ENCODE peak calls at places on chromosomes 16 and 17, in six cellular contexts. X is gastrocnemius medialis, N is transverse colon, Z is tibial nerve, J is HCT116, T is body of pancreas. G is an unnamed sample.

GRCh38 chr16:68328151-68328859 is 17.5 kb downstream of the PRMT7 start:
- DNase-seq in X (peak), N (peak), Z (peak), J (peak), T (peak), G (peak)

GRCh38 chr17:44376124-44376523 is 12.5 kb upstream of the FAM171A2 start:
- DNase-seq in X (no peak), N (no peak), Z (no peak), J (no peak), T (no peak), G (no peak)

GRCh38 chr16:11010576-11011221 is 66.3 kb downstream of the CLEC16A start:
- DNase-seq in X (peak), N (no peak), Z (peak), J (no peak), T (peak), G (peak)

GRCh38 chr17:7441202-7441705 is 1.9 kb downstream of the FGF11 start:
- DNase-seq in X (no peak), N (no peak), Z (no peak), J (no peak), T (no peak), G (no peak)

GRCh38 chr17:74473294-74473693 is 6.9 kb downstream of the CD300A start:
- DNase-seq in X (no peak), N (no peak), Z (no peak), J (no peak), T (no peak), G (no peak)

GRCh38 chr17:79216391-79216790 is 141.8 kb downstream of the ENGASE start:
- DNase-seq in X (no peak), N (no peak), Z (no peak), J (no peak), T (no peak), G (no peak)

GRCh38 chr17:27199948-27200347 is 94.0 kb upstream of the WSB1 start:
- DNase-seq in X (no peak), N (no peak), Z (no peak), J (no peak), T (no peak), G (no peak)

GRCh38 chr17:80773243-80773991 is 218.2 kb upstream of the CHMP6 start:
- DNase-seq in X (peak), N (peak), Z (no peak), J (no peak), T (no peak), G (no peak)

GRCh38 chr17:65698381-65699061 is 137.1 kb upstream of the AXIN2 start:
- DNase-seq in X (no peak), N (no peak), Z (no peak), J (no peak), T (peak), G (no peak)

GRCh38 chr17:57406131-57406980 is 150.0 kb downstream of the MSI2 start:
- DNase-seq in X (no peak), N (no peak), Z (no peak), J (no peak), T (no peak), G (no peak)

GRCh38 chr17:73546770-73547345 is 97.4 kb downstream of the SDK2 start:
- DNase-seq in X (peak), N (peak), Z (peak), J (peak), T (peak), G (peak)

GRCh38 chr17:43754947-43755346 is 3.6 kb downstream of the SOST start:
- DNase-seq in X (no peak), N (no peak), Z (no peak), J (no peak), T (no peak), G (no peak)

GRCh38 chr17:59695943-59696681 is 11.1 kb downstream of the PTRH2 start:
- DNase-seq in X (no peak), N (no peak), Z (no peak), J (no peak), T (no peak), G (no peak)

GRCh38 chr17:68288375-68288774 is 2.6 kb downstream of the SLC16A6 start:
- DNase-seq in X (no peak), N (no peak), Z (no peak), J (no peak), T (peak), G (no peak)

GRCh38 chr17:17021194-17021863 is 20.9 kb upstream of the MPRIP start:
- DNase-seq in X (no peak), N (peak), Z (peak), J (no peak), T (peak), G (no peak)

GRCh38 chr16:678858-679807 is 1.1 kb upstream of the STUB1 start:
- DNase-seq in X (peak), N (peak), Z (no peak), J (no peak), T (peak), G (peak)
- TF ChIP-seq POLR2A in X (no peak), N (peak), Z (peak), J (no peak), T (peak), G (no peak)

GRCh38 chr16:30445408-30446202 is at the start of gene SEPHS2:
- DNase-seq in X (peak), N (peak), Z (peak), J (peak), T (peak), G (peak)
- TF ChIP-seq POLR2A in X (peak), N (peak), Z (peak), J (peak), T (peak), G (peak)

GRCh38 chr16:8675183-8676159 is 1.1 kb downstream of the ABAT start:
- DNase-seq in X (no peak), N (no peak), Z (no peak), J (no peak), T (peak), G (no peak)

GRCh38 chr16:8673611-8674412 is 605 bp upstream of the ABAT start:
- DNase-seq in X (no peak), N (no peak), Z (no peak), J (no peak), T (no peak), G (no peak)

GRCh38 chr16:8676160-8676547 is 1.7 kb downstream of the ABAT start:
- DNase-seq in X (no peak), N (no peak), Z (no peak), J (no peak), T (no peak), G (no peak)

GRCh38 chr16:8676737-8677375 is 2.4 kb downstream of the ABAT start:
- DNase-seq in X (no peak), N (no peak), Z (no peak), J (no peak), T (no peak), G (no peak)

DNA sequence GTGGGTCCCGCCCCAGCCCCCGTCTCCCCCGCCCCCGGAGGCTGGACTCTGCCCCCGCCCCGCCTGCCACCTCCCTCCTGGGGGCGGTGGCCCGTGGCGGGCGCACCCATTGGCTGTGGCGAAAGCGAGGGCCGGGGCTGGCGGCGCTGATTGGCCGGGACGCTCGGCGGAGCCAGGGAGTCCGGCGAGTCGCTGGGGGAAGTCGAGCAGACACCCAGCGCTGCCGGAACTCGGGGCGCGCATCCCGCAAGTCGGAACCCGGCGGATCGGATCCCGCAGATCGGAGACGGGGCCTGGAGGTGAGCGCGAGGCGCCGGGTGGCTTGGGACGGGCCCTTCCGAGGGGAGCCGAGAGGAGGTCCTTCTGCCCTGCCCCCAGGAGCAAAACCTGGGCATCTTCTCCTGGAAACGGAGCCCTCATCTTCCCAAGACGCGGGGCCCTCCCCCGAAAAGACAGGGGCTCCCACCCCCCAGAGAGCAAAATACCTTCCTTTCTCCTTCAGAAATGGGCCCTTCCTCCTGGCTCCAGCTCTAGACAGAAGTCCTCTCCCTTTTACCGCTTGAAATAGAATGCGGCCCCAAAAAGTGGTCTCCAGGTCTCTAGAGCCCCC is at the start of gene ABAT:
- DNase-seq in X (peak), N (peak), Z (peak), J (peak), T (peak), G (peak)
- TF ChIP-seq POLR2A in X (peak), N (peak), Z (peak), J (peak), T (peak), G (no peak)

GRCh38 chr16:66933776-66934137 is 445 bp downstream of the CIAO2B start:
- DNase-seq in X (peak), N (no peak), Z (no peak), J (no peak), T (no peak), G (no peak)

GRCh38 chr16:66935319-66936011 is at the start of gene CES2:
- DNase-seq in X (peak), N (peak), Z (no peak), J (no peak), T (peak), G (no peak)

GRCh38 chr16:66932076-66932475 is 2.1 kb downstream of the CIAO2B start:
- DNase-seq in X (no peak), N (no peak), Z (no peak), J (no peak), T (no peak), G (no peak)

GRCh38 chr16:66936462-66936861 is 1.1 kb downstream of the CES2 start:
- DNase-seq in X (peak), N (peak), Z (no peak), J (no peak), T (no peak), G (no peak)

GRCh38 chr16:66934138-66934838 is at the start of gene CIAO2B:
- DNase-seq in X (peak), N (peak), Z (peak), J (peak), T (peak), G (peak)
- TF ChIP-seq POLR2A in X (peak), N (peak), Z (peak), J (peak), T (peak), G (no peak)

DNA sequence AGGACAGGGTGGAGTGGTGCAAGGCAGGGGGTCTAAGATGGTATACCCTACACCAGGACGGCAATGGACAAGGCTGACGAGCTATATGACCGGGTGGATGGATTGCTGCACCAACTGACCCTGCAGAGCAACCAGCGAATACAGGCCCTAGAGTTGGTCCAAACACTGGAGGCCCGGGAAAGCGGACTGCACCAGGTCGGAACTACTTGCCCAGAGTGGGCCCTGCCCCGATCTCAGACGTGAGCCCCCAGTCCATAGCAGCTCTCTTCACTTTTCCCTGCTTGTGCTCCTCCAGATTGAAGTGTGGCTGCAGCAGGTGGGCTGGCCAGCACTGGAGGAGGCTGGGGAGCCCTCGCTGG is 3.1 kb downstream of the PLEKHG4 start:
- DNase-seq in X (no peak), N (no peak), Z (no peak), J (no peak), T (no peak), G (no peak)
- TF ChIP-seq POLR2A in X (no peak), N (no peak), Z (no peak), J (no peak), T (no peak), G (no peak)

DNA sequence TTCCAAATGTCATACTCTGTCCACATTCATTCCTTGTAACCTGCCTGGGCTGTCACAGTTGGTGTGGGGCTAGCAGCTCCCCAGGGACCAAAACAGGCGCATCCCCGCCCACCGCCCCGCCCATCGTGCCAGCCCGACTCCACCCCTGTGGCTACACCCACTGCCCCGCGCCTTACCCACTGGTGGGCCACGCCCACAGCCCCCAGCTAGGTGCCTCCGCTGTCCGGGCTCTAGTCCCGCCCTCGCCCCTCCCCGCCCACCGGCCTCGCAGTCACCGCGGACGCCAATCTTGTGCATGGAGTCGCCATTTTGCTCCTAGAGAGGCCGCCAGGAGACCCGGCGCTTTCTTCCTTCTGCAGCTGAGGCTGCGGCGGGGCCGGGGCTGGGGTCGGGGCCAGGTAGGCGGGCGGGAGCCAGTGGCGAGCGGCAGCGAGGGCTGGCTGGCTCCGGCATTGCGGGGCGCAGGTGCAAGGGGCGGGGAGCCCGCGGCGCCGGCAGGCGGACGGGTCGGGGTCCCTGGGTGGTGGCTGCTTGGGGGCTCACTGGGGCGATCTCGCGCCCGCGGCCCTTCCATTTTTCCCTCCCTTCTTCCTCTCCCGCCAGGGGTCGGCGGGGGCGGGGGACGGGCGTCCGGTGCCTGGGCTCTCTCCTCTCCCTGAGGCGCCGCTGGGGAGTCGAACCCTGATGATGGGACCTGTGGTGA is at the start of gene PRPSAP2:
- DNase-seq in X (peak), N (peak), Z (peak), J (peak), T (peak), G (peak)
- TF ChIP-seq POLR2A in X (peak), N (peak), Z (no peak), J (no peak), T (peak), G (no peak)